ENCODE peak calls at places on chromosome 3, in four cellular contexts. K is NCI-H345, Z is MM.1S, C is H7. B is an unnamed sample.

GRCh38 chr3:171059978-171060377 is 33.5 kb upstream of the SLC2A2 start:
- DNase-seq in K (no peak), Z (no peak), C (no peak), B (no peak)

GRCh38 chr3:185820973-185821758 is 3.7 kb downstream of the IGF2BP2 start:
- DNase-seq in K (no peak), Z (no peak), C (no peak), B (peak)

GRCh38 chr3:71128951-71129350 is 454.6 kb downstream of the FOXP1 start:
- DNase-seq in K (no peak), Z (no peak), C (no peak), B (no peak)

GRCh38 chr3:150922611-150923010 is 17.4 kb upstream of the MINDY4B start:
- DNase-seq in K (no peak), Z (no peak), C (peak), B (no peak)

GRCh38 chr3:99394831-99395733 is 243.3 kb upstream of the COL8A1 start:
- DNase-seq in K (no peak), Z (no peak), C (no peak), B (no peak)

GRCh38 chr3:159631226-159631625 is 357.4 kb upstream of the IL12A start:
- DNase-seq in K (no peak), Z (no peak), C (no peak), B (no peak)

GRCh38 chr3:10173926-10174435 is 9.3 kb downstream of the IRAK2 start:
- DNase-seq in K (no peak), Z (no peak), C (no peak), B (no peak)

GRCh38 chr3:9037113-9037715 is 73.9 kb upstream of the RAD18 start:
- DNase-seq in K (peak), Z (no peak), C (no peak), B (no peak)

GRCh38 chr3:116192464-116192863 is 252.8 kb downstream of the LSAMP start:
- DNase-seq in K (no peak), Z (no peak), C (no peak), B (no peak)

GRCh38 chr3:11379824-11380281 is 107.7 kb downstream of the ATG7 start:
- DNase-seq in K (no peak), Z (no peak), C (peak), B (no peak)

GRCh38 chr3:124802702-124803101 is 72.5 kb downstream of the UMPS start:
- DNase-seq in K (no peak), Z (no peak), C (no peak), B (no peak)

GRCh38 chr3:186857743-186858142 is 15.2 kb downstream of the ADIPOQ start:
- DNase-seq in K (no peak), Z (no peak), C (no peak), B (no peak)

GRCh38 chr3:107990926-107991325 is 99.9 kb downstream of the CD47 start:
- DNase-seq in K (no peak), Z (no peak), C (no peak), B (no peak)

GRCh38 chr3:196868297-196868661 is 559 bp downstream of the SENP5 start:
- DNase-seq in K (peak), Z (peak), C (peak), B (peak)

GRCh38 chr3:168249048-168249538 is 153.4 kb upstream of the GOLIM4 start:
- DNase-seq in K (no peak), Z (peak), C (no peak), B (peak)

GRCh38 chr3:187352581-187353575 is 15.3 kb upstream of the RTP4 start:
- DNase-seq in K (no peak), Z (no peak), C (no peak), B (no peak)

GRCh38 chr3:151085227-151085888 is at the start of gene MED12L:
- DNase-seq in K (peak), Z (peak), C (peak), B (peak)

GRCh38 chr3:187265461-187265955 is 26.0 kb downstream of the MASP1 start:
- DNase-seq in K (no peak), Z (no peak), C (no peak), B (no peak)

GRCh38 chr3:185164428-185165217 is 11.8 kb upstream of the C3orf70 start:
- DNase-seq in K (no peak), Z (no peak), C (no peak), B (no peak)

GRCh38 chr3:191303596-191303995 is 25.6 kb upstream of the CCDC50 start:
- DNase-seq in K (no peak), Z (no peak), C (no peak), B (no peak)

GRCh38 chr3:160184655-160185054 is 40.6 kb upstream of the C3orf80 start:
- DNase-seq in K (no peak), Z (no peak), C (no peak), B (no peak)

GRCh38 chr3:16790432-16791379 is 94.0 kb upstream of the PLCL2 start:
- DNase-seq in K (no peak), Z (no peak), C (no peak), B (no peak)

GRCh38 chr3:28824316-28824715 is 456.6 kb upstream of the RBMS3 start:
- DNase-seq in K (no peak), Z (no peak), C (no peak), B (no peak)

GRCh38 chr3:170491901-170492300 is 73.2 kb downstream of the CLDN11 start:
- DNase-seq in K (no peak), Z (peak), C (no peak), B (no peak)

B was measured in NCI-H510A treated with DMSO at 0.1 percent for 48 hours.